ENCODE peak calls at places on chromosomes 5 and 9, in six cellular contexts. One of them, this sample, is unnamed.

GRCh38 chr9:92980085-92980745 is 32.9 kb downstream of the FGD3 start:
- DNase-seq in cardiac muscle cell: no peak
- DNase-seq in A549: no peak
- DNase-seq in tibial artery: no peak
- DNase-seq in heart left ventricle: no peak
- DNase-seq in fibroblast of pulmonary artery: no peak
- DNase-seq in this sample: no peak

GRCh38 chr5:147989977-147990376 is 73.8 kb upstream of the SPINK5 start:
- DNase-seq in cardiac muscle cell: no peak
- DNase-seq in A549: no peak
- DNase-seq in tibial artery: no peak
- DNase-seq in heart left ventricle: no peak
- DNase-seq in fibroblast of pulmonary artery: no peak
- DNase-seq in this sample: no peak

GRCh38 chr5:38479315-38479904 is 77.0 kb downstream of the LIFR start:
- DNase-seq in cardiac muscle cell: no peak
- DNase-seq in A549: no peak
- DNase-seq in tibial artery: no peak
- DNase-seq in heart left ventricle: no peak
- DNase-seq in fibroblast of pulmonary artery: no peak
- DNase-seq in this sample: no peak

GRCh38 chr5:140548300-140548688 is 832 bp downstream of the EIF4EBP3 start:
- DNase-seq in cardiac muscle cell: no peak
- DNase-seq in A549: no peak
- DNase-seq in tibial artery: no peak
- DNase-seq in heart left ventricle: no peak
- DNase-seq in fibroblast of pulmonary artery: no peak
- DNase-seq in this sample: peak

GRCh38 chr5:160480652-160481051 is 59.0 kb downstream of the PTTG1 start:
- DNase-seq in cardiac muscle cell: no peak
- DNase-seq in A549: no peak
- DNase-seq in tibial artery: no peak
- DNase-seq in heart left ventricle: no peak
- DNase-seq in fibroblast of pulmonary artery: no peak
- DNase-seq in this sample: no peak

GRCh38 chr5:175556794-175557193 is 78.4 kb downstream of the SFXN1 start:
- DNase-seq in cardiac muscle cell: no peak
- DNase-seq in A549: no peak
- DNase-seq in tibial artery: no peak
- DNase-seq in heart left ventricle: no peak
- DNase-seq in fibroblast of pulmonary artery: no peak
- DNase-seq in this sample: no peak

GRCh38 chr5:146084376-146084775 is 21.0 kb downstream of the PLAC8L1 start:
- DNase-seq in cardiac muscle cell: no peak
- DNase-seq in A549: no peak
- DNase-seq in tibial artery: no peak
- DNase-seq in heart left ventricle: no peak
- DNase-seq in fibroblast of pulmonary artery: no peak
- DNase-seq in this sample: no peak

GRCh38 chr9:108636023-108636422 is 219.8 kb downstream of the ACTL7B start:
- DNase-seq in cardiac muscle cell: no peak
- DNase-seq in A549: peak
- DNase-seq in tibial artery: no peak
- DNase-seq in heart left ventricle: no peak
- DNase-seq in fibroblast of pulmonary artery: no peak
- DNase-seq in this sample: no peak

GRCh38 chr9:105405514-105406131 is 42.2 kb upstream of the FSD1L start:
- DNase-seq in cardiac muscle cell: no peak
- DNase-seq in A549: no peak
- DNase-seq in tibial artery: no peak
- DNase-seq in heart left ventricle: no peak
- DNase-seq in fibroblast of pulmonary artery: no peak
- DNase-seq in this sample: no peak

DNA sequence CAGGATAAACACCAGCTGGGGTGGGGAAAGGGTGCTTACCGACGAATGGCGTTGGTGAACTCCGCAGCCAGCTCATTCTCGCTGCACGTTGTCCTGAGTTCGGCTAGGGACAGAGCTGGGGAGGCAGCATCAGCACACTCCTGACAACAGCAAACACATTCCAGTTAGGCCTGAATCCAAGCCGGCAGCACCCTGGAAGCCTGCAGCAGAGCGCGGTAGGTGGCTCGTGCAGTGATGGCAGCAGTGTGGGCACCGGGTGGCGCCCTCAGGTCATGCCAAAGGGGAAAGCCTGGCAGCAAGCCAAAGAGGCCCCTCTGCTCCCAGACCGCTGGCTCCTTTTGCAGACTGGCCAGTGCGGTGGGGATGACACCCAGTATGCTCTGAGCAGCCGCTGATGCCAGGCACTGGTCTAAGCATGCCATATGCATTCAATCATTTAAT is 66.9 kb downstream of the DCP2 start:
- DNase-seq in cardiac muscle cell: peak
- DNase-seq in A549: no peak
- DNase-seq in tibial artery: no peak
- DNase-seq in heart left ventricle: peak
- DNase-seq in fibroblast of pulmonary artery: peak
- DNase-seq in this sample: peak
- TF ChIP-seq CTCF in cardiac muscle cell: no peak
- TF ChIP-seq CTCF in A549: no peak
- TF ChIP-seq CTCF in tibial artery: peak
- TF ChIP-seq CTCF in heart left ventricle: peak
- TF ChIP-seq CTCF in fibroblast of pulmonary artery: no peak
- TF ChIP-seq CTCF in this sample: no peak

DNA sequence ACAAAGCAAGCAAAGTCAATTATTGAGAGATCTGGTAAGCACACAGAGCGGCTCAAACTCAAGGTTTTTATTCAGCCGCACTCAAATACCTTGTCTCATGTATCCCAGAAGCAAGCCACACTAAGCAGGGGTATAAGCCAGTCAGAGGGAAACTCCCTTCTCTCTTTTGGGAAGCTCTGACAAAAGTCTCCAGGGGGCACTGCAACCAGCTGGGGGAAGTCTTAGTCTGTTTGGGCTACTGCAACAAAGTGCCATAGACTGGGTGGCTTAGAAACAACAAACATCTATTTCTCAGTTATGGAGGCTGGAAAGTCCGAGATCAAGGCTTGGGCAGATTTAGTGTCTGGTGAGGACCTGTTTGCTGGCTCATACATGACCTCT is 246.0 kb downstream of the ENC1 start:
- DNase-seq in cardiac muscle cell: no peak
- DNase-seq in A549: no peak
- DNase-seq in tibial artery: no peak
- DNase-seq in heart left ventricle: no peak
- DNase-seq in fibroblast of pulmonary artery: no peak
- DNase-seq in this sample: no peak
- TF ChIP-seq CTCF in cardiac muscle cell: peak
- TF ChIP-seq CTCF in A549: no peak
- TF ChIP-seq CTCF in tibial artery: no peak
- TF ChIP-seq CTCF in heart left ventricle: no peak
- TF ChIP-seq CTCF in fibroblast of pulmonary artery: peak
- TF ChIP-seq CTCF in this sample: no peak

GRCh38 chr5:51275428-51275827 is 107.8 kb upstream of the ISL1 start:
- DNase-seq in cardiac muscle cell: no peak
- DNase-seq in A549: no peak
- DNase-seq in tibial artery: no peak
- DNase-seq in heart left ventricle: no peak
- DNase-seq in fibroblast of pulmonary artery: no peak
- DNase-seq in this sample: no peak
- TF ChIP-seq CTCF in cardiac muscle cell: no peak
- TF ChIP-seq CTCF in A549: no peak
- TF ChIP-seq CTCF in tibial artery: no peak
- TF ChIP-seq CTCF in heart left ventricle: no peak
- TF ChIP-seq CTCF in fibroblast of pulmonary artery: no peak
- TF ChIP-seq CTCF in this sample: no peak

GRCh38 chr5:138610468-138611294 is 35.5 kb upstream of the HSPA9 start:
- DNase-seq in cardiac muscle cell: peak
- DNase-seq in A549: peak
- DNase-seq in tibial artery: no peak
- DNase-seq in heart left ventricle: no peak
- DNase-seq in fibroblast of pulmonary artery: no peak
- DNase-seq in this sample: no peak
- TF ChIP-seq CTCF in cardiac muscle cell: peak
- TF ChIP-seq CTCF in A549: no peak
- TF ChIP-seq CTCF in tibial artery: no peak
- TF ChIP-seq CTCF in heart left ventricle: no peak
- TF ChIP-seq CTCF in fibroblast of pulmonary artery: peak
- TF ChIP-seq CTCF in this sample: no peak

GRCh38 chr5:172911976-172912375 is 47.2 kb upstream of the RPL26L1 start:
- DNase-seq in cardiac muscle cell: no peak
- DNase-seq in A549: no peak
- DNase-seq in tibial artery: no peak
- DNase-seq in heart left ventricle: no peak
- DNase-seq in fibroblast of pulmonary artery: no peak
- DNase-seq in this sample: no peak

GRCh38 chr5:172909931-172910502 is 49.2 kb upstream of the RPL26L1 start:
- DNase-seq in cardiac muscle cell: peak
- DNase-seq in A549: peak
- DNase-seq in tibial artery: no peak
- DNase-seq in heart left ventricle: no peak
- DNase-seq in fibroblast of pulmonary artery: peak
- DNase-seq in this sample: no peak

GRCh38 chr5:172913117-172913850 is 45.9 kb upstream of the RPL26L1 start:
- DNase-seq in cardiac muscle cell: peak
- DNase-seq in A549: no peak
- DNase-seq in tibial artery: no peak
- DNase-seq in heart left ventricle: no peak
- DNase-seq in fibroblast of pulmonary artery: no peak
- DNase-seq in this sample: no peak

GRCh38 chr5:172911628-172911880 is 47.7 kb upstream of the RPL26L1 start:
- DNase-seq in cardiac muscle cell: no peak
- DNase-seq in A549: no peak
- DNase-seq in tibial artery: no peak
- DNase-seq in heart left ventricle: no peak
- DNase-seq in fibroblast of pulmonary artery: no peak
- DNase-seq in this sample: no peak

GRCh38 chr5:172910828-172911627 is 48.2 kb upstream of the RPL26L1 start:
- DNase-seq in cardiac muscle cell: peak
- DNase-seq in A549: peak
- DNase-seq in tibial artery: peak
- DNase-seq in heart left ventricle: peak
- DNase-seq in fibroblast of pulmonary artery: peak
- DNase-seq in this sample: no peak
- TF ChIP-seq CTCF in cardiac muscle cell: peak
- TF ChIP-seq CTCF in A549: peak
- TF ChIP-seq CTCF in tibial artery: no peak
- TF ChIP-seq CTCF in heart left ventricle: no peak
- TF ChIP-seq CTCF in fibroblast of pulmonary artery: peak
- TF ChIP-seq CTCF in this sample: peak

DNA sequence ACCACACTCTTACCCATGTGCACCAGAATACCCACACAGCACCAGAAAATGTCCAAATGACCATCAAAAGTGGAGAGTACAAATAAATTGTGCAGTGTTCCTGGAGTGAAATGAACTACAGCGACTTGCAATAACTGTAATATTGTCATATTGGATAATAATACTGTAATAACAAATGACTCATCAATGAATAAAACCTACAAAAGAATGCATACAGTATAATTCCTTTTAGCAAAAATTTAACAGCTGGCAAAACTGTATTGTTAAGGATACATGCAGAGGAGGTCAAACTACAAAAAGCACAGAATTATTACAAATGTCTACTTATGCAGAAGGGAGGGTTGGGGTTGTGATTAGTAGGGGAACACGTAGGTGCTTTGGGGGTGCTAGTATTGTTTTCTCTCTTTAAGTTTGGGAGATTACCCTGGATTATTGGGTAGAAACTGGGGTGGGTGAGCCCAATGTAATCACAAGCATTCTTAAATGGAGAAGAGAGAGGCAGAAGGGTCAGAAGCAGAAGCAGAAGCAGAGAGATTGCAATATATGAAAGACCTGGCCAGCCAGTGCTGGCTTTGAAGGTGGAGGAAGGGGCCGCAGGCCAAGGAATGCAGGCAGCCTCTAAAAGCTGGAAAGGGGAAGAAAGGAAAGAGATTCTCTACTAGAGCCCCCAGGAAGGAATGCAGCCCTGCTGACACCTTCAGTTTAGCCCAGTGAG is 21.8 kb downstream of the IRF1 start:
- DNase-seq in cardiac muscle cell: no peak
- DNase-seq in A549: no peak
- DNase-seq in tibial artery: no peak
- DNase-seq in heart left ventricle: no peak
- DNase-seq in fibroblast of pulmonary artery: no peak
- DNase-seq in this sample: no peak
- TF ChIP-seq CTCF in cardiac muscle cell: no peak
- TF ChIP-seq CTCF in A549: no peak
- TF ChIP-seq CTCF in tibial artery: no peak
- TF ChIP-seq CTCF in heart left ventricle: no peak
- TF ChIP-seq CTCF in fibroblast of pulmonary artery: no peak
- TF ChIP-seq CTCF in this sample: no peak

GRCh38 chr9:78821126-78821822 is 524.3 kb downstream of the PSAT1 start:
- DNase-seq in cardiac muscle cell: peak
- DNase-seq in A549: peak
- DNase-seq in tibial artery: no peak
- DNase-seq in heart left ventricle: no peak
- DNase-seq in fibroblast of pulmonary artery: peak
- DNase-seq in this sample: peak
- TF ChIP-seq CTCF in cardiac muscle cell: peak
- TF ChIP-seq CTCF in A549: peak
- TF ChIP-seq CTCF in tibial artery: peak
- TF ChIP-seq CTCF in heart left ventricle: peak
- TF ChIP-seq CTCF in fibroblast of pulmonary artery: peak
- TF ChIP-seq CTCF in this sample: peak

DNA sequence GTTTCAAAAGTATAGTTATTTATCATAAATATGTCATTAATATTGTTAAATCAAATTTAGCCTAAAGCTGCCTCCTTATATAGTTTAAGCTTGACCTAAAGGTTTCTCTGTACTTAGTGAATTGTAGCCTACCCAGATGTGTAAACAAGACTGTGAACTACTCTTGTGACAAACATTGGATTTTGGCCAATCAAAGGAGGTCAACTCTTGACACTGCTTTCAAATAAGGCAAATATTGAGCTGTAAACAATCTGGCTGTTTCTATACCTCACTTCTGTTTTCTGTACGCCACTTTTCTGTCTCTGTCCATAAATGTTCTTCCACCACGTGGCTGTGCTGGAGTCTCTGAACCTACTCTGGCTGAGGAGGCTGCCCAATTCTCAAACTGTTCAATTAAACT is 51.2 kb downstream of the FXN start:
- DNase-seq in cardiac muscle cell: peak
- DNase-seq in A549: no peak
- DNase-seq in tibial artery: no peak
- DNase-seq in heart left ventricle: no peak
- DNase-seq in fibroblast of pulmonary artery: no peak
- DNase-seq in this sample: no peak
- TF ChIP-seq CTCF in cardiac muscle cell: no peak
- TF ChIP-seq CTCF in A549: no peak
- TF ChIP-seq CTCF in tibial artery: no peak
- TF ChIP-seq CTCF in heart left ventricle: no peak
- TF ChIP-seq CTCF in fibroblast of pulmonary artery: no peak
- TF ChIP-seq CTCF in this sample: no peak

GRCh38 chr9:133048595-133048994 is 13.2 kb upstream of the CEL start:
- DNase-seq in cardiac muscle cell: peak
- DNase-seq in A549: peak
- DNase-seq in tibial artery: no peak
- DNase-seq in heart left ventricle: no peak
- DNase-seq in fibroblast of pulmonary artery: peak
- DNase-seq in this sample: peak
- TF ChIP-seq CTCF in cardiac muscle cell: peak
- TF ChIP-seq CTCF in A549: peak
- TF ChIP-seq CTCF in tibial artery: no peak
- TF ChIP-seq CTCF in heart left ventricle: peak
- TF ChIP-seq CTCF in fibroblast of pulmonary artery: peak
- TF ChIP-seq CTCF in this sample: peak